ENCODE peak calls at places on chromosomes 2 and 18, in five cellular contexts. H is astrocyte of the spinal cord; L is mesenchymal stem cell; J is neural progenitor cell; U is naive thymus-derived CD4-positive, alpha-beta T cell. A is an unnamed sample.

GRCh38 chr2:10097352-10098148 is 17.3 kb upstream of the CYS1 start:
- DNase-seq in H (peak), L (peak), J (peak), U (no peak), A (no peak)

GRCh38 chr2:113186421-113186820 is 12.7 kb downstream of the PSD4 start:
- DNase-seq in H (no peak), L (no peak), J (no peak), U (no peak), A (no peak)

GRCh38 chr2:129191530-129191929 is 787.9 kb upstream of the RAB6C start:
- DNase-seq in H (no peak), L (no peak), J (peak), U (no peak), A (no peak)

GRCh38 chr2:12715258-12715865 is 1.4 kb upstream of the TRIB2 start:
- DNase-seq in H (no peak), L (peak), J (no peak), U (no peak), A (no peak)

GRCh38 chr18:8813621-8814020 is 108.3 kb downstream of the MTCL1 start:
- DNase-seq in H (no peak), L (no peak), J (no peak), U (no peak), A (no peak)

GRCh38 chr2:99127999-99128398 is 13.5 kb upstream of the C2orf15 start:
- DNase-seq in H (no peak), L (no peak), J (no peak), U (no peak), A (no peak)

GRCh38 chr2:112483821-112484220 is 1.9 kb downstream of the TTL start:
- DNase-seq in H (no peak), L (no peak), J (no peak), U (no peak), A (no peak)

GRCh38 chr2:99487906-99488305 is 1.9 kb downstream of the REV1 start:
- DNase-seq in H (no peak), L (peak), J (no peak), U (no peak), A (no peak)

GRCh38 chr18:6929370-6930102 is 188.1 kb downstream of the LAMA1 start:
- DNase-seq in H (no peak), L (no peak), J (no peak), U (no peak), A (no peak)

GRCh38 chr2:177467646-177468045 is 75.1 kb downstream of the AGPS start:
- DNase-seq in H (peak), L (peak), J (no peak), U (no peak), A (no peak)

GRCh38 chr2:29011650-29012060 is 30.6 kb downstream of the TOGARAM2 start:
- DNase-seq in H (peak), L (no peak), J (no peak), U (peak), A (peak)

GRCh38 chr2:118417417-118418125 is 329.3 kb downstream of the INSIG2 start:
- DNase-seq in H (peak), L (no peak), J (no peak), U (no peak), A (no peak)

GRCh38 chr2:201984800-201985525 is 48.7 kb upstream of the FZD7 start:
- DNase-seq in H (no peak), L (no peak), J (no peak), U (peak), A (peak)

GRCh38 chr2:79887747-79888374 is 375.0 kb downstream of the CTNNA2 start:
- DNase-seq in H (peak), L (peak), J (peak), U (peak), A (peak)

GRCh38 chr2:229943770-229944449 is 21.6 kb downstream of the FBXO36 start:
- DNase-seq in H (no peak), L (no peak), J (no peak), U (no peak), A (no peak)

GRCh38 chr2:121260370-121261154 is 24.4 kb downstream of the TFCP2L1 start:
- DNase-seq in H (no peak), L (no peak), J (no peak), U (no peak), A (no peak)

GRCh38 chr18:58046087-58046793 is 2.2 kb downstream of the NEDD4L start:
- DNase-seq in H (no peak), L (no peak), J (peak), U (no peak), A (no peak)

GRCh38 chr2:75466708-75467311 is 93.9 kb downstream of the EVA1A start:
- DNase-seq in H (peak), L (peak), J (peak), U (peak), A (no peak)

GRCh38 chr2:143279672-143280071 is 150.5 kb downstream of the ARHGAP15 start:
- DNase-seq in H (no peak), L (peak), J (no peak), U (no peak), A (no peak)

GRCh38 chr2:68319397-68320117 is at the start of gene CNRIP1:
- DNase-seq in H (peak), L (peak), J (peak), U (no peak), A (no peak)
- H3K4me3 ChIP-seq in H (peak), L (peak), J (peak), U (peak), A (no peak)

DNA sequence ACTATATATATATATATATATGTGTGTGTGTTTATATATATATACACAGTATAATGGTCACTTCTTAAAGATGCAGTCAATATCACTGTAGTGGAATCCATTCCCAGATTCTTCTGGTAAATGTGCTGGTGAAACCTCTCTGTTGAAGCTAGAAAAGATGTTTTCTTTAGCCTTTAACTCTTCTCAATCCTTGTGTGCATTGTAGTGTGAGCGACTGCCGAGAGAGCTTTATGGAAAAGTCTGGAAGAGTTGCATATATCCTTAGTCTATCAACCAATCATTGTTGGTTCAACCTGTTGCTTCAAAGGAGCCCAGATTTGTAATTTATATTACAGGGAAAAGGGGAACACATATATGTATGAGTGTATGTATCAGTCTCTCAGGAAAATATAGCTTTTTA is 27.7 kb downstream of the SLC66A3 start:
- DNase-seq in H (no peak), L (no peak), J (no peak), U (no peak), A (no peak)
- H3K4me3 ChIP-seq in H (no peak), L (no peak), J (no peak), U (no peak), A (no peak)

DNA sequence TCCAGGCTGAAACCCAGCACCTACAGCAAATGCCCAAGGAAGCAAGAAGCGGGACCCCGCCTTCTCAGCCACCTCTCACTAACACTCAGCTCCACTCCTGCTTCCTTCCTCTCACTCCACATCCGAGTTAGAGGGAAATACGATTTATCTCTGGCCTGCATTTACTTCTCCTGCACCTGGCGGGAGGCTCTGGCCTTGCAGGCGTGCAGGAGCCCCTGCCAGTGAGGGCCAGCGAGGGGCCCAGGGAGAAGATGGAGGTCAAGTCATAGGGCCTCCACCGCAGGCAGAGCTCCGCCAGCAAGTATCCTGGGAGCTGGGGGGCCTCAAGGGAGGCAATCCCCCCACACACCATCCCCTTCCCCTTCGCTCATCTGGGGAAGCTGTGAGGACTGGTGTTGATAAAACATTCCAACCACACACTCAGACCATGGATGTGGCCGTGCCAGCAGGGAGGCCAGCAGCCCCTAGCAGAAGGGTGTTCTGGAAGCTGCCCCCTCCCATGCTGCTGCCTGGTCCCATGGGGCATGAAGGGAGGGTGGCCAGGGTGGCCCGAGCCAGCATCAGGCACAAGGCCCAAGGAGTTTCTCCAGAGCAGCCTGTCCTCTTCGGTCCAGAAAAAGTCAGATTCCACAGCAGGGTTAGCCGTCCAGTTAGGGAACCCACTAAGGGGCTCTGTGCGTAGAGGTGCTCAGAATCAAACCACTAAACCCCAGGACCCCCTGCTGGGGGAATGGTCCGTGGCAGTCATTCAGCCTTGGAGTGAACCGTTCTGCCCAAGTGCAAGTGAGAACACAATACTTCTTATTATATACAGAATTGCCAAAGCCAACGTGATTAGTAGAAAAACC is 91.2 kb downstream of the HDAC4 start:
- DNase-seq in H (no peak), L (no peak), J (no peak), U (no peak), A (no peak)
- H3K4me3 ChIP-seq in H (no peak), L (no peak), J (no peak), U (no peak), A (peak)

GRCh38 chr2:169735623-169736022 is 2.0 kb downstream of the KLHL23 start:
- DNase-seq in H (no peak), L (no peak), J (no peak), U (no peak), A (no peak)
- H3K4me3 ChIP-seq in H (no peak), L (no peak), J (peak), U (no peak), A (no peak)

GRCh38 chr2:96928277-96928781 is 58.1 kb downstream of the FAM178B start:
- DNase-seq in H (no peak), L (no peak), J (no peak), U (no peak), A (no peak)
- H3K4me3 ChIP-seq in H (no peak), L (no peak), J (no peak), U (no peak), A (no peak)

GRCh38 chr18:424071-424868 is 76.2 kb downstream of the COLEC12 start:
- DNase-seq in H (peak), L (no peak), J (no peak), U (no peak), A (no peak)
- H3K4me3 ChIP-seq in H (no peak), L (no peak), J (no peak), U (no peak), A (no peak)

GRCh38 chr2:16508061-16508851 is 157.4 kb downstream of the CYRIA start:
- DNase-seq in H (peak), L (peak), J (peak), U (no peak), A (peak)
- H3K4me3 ChIP-seq in H (no peak), L (peak), J (peak), U (no peak), A (peak)

A was measured in Jurkat, Clone E6-1.